ENCODE peak calls at places on chromosome 21, in five cellular contexts. Y is anterior cingulate cortex, F is head of caudate nucleus, Q is ovary, O is HTR-8/SVneo. B is an unnamed sample.

GRCh38 chr21:26138615-26139257 is 31.8 kb downstream of the APP start:
- DNase-seq in F (no peak), O (no peak), Q (no peak), Y (no peak), B (no peak)

GRCh38 chr21:44519346-44520325 is 20.4 kb downstream of the KRTAP10-1 start:
- DNase-seq in F (no peak), O (no peak), Q (no peak), Y (no peak), B (no peak)

GRCh38 chr21:35398366-35398982 is 349.4 kb upstream of the RUNX1 start:
- DNase-seq in Q (no peak), Y (no peak), F (no peak), O (no peak), B (no peak)

GRCh38 chr21:20882462-20883415 is 115.5 kb upstream of the NCAM2 start:
- DNase-seq in Q (no peak), O (peak; percentile 1), F (peak; percentile 27), Y (no peak), B (peak; percentile 75)

GRCh38 chr21:42002421-42002958 is 7.7 kb downstream of the ZBTB21 start:
- DNase-seq in Q (no peak), O (peak; percentile 53), F (peak; percentile 49), Y (no peak), B (no peak)

GRCh38 chr21:46622226-46622625 is 13.2 kb upstream of the PRMT2 start:
- DNase-seq in Q (peak; percentile 52), Y (peak; percentile 91), O (no peak), F (peak; percentile 70), B (peak; percentile 89)

GRCh38 chr21:35198004-35198403 is 148.9 kb upstream of the RUNX1 start:
- DNase-seq in Y (no peak), O (peak; percentile 50), F (no peak), Q (no peak), B (no peak)

GRCh38 chr21:42939581-42940413 is 14.4 kb upstream of the ERVH48-1 start:
- DNase-seq in O (peak; percentile 84), Q (peak; percentile 86), Y (peak; percentile 87), F (no peak), B (peak; percentile 56)

GRCh38 chr21:36297938-36298572 is 21.9 kb upstream of the MORC3 start:
- DNase-seq in F (no peak), Y (no peak), Q (no peak), O (no peak), B (no peak)

GRCh38 chr21:31117046-31117916 is 79.0 kb upstream of the KRTAP19-8 start:
- DNase-seq in F (no peak), O (peak; percentile 69), Q (no peak), Y (peak; percentile 57), B (no peak)

GRCh38 chr21:34801519-34802132 is 132.8 kb downstream of the CLIC6 start:
- DNase-seq in Y (no peak), Q (no peak), O (peak; percentile 28), F (no peak), B (no peak)

GRCh38 chr21:42285569-42286245 is 29.5 kb downstream of the TFF3 start:
- DNase-seq in Q (no peak), Y (no peak), F (no peak), O (no peak), B (no peak)

GRCh38 chr21:41625428-41625827 is 117.5 kb upstream of the TMPRSS2 start:
- DNase-seq in Q (no peak), Y (no peak), F (no peak), O (no peak), B (no peak)

GRCh38 chr21:37198989-37199924 is 67.9 kb downstream of the VPS26C start:
- DNase-seq in F (no peak), O (peak; percentile 52), Y (no peak), Q (no peak), B (no peak)

GRCh38 chr21:36973986-36974850 is 7.7 kb upstream of the HLCS start:
- DNase-seq in Q (no peak), O (no peak), Y (no peak), F (no peak), B (no peak)

GRCh38 chr21:44593598-44594405 is 1.5 kb upstream of the KRTAP10-6 start:
- DNase-seq in Q (no peak), F (no peak), O (no peak), Y (no peak), B (no peak)

GRCh38 chr21:39313042-39313456 is 383 bp downstream of the BRWD1 start:
- DNase-seq in Y (no peak), Q (peak; percentile 57), O (no peak), F (peak; percentile 24), B (peak; percentile 31)

GRCh38 chr21:36640260-36641244 is 58.4 kb upstream of the SIM2 start:
- DNase-seq in Q (no peak), O (no peak), F (no peak), Y (no peak), B (no peak)

GRCh38 chr21:34669149-34669879 is 520 bp downstream of the CLIC6 start:
- DNase-seq in F (no peak), Q (no peak), O (no peak), Y (no peak), B (no peak)

GRCh38 chr21:43884012-43884860 is 19.2 kb downstream of the AGPAT3 start:
- DNase-seq in Y (no peak), O (no peak), Q (no peak), F (no peak), B (no peak)

GRCh38 chr21:35861656-35862055 is 198.7 kb downstream of the SETD4 start:
- DNase-seq in O (no peak), Y (no peak), Q (no peak), F (no peak), B (no peak)

GRCh38 chr21:31557421-31557955 is 102.0 kb upstream of the SOD1 start:
- DNase-seq in Y (no peak), F (peak; percentile 9), Q (no peak), O (no peak), B (peak; percentile 74)

GRCh38 chr21:34886554-34887385 is 162.3 kb downstream of the RUNX1 start:
- DNase-seq in Q (peak; percentile 34), F (no peak), Y (no peak), O (no peak), B (no peak)

GRCh38 chr21:27555996-27556395 is 589.1 kb upstream of the ADAMTS5 start:
- DNase-seq in Y (no peak), O (no peak), F (no peak), Q (no peak), B (no peak)

GRCh38 chr21:39315603-39316002 is 2.2 kb upstream of the BRWD1 start:
- DNase-seq in Y (no peak), O (no peak), F (no peak), Q (no peak), B (no peak)

GRCh38 chr21:41564871-41565281 is 56.9 kb upstream of the TMPRSS2 start:
- DNase-seq in Y (no peak), O (no peak), F (no peak), Q (no peak), B (no peak)

GRCh38 chr21:26388731-26389231 is 184.3 kb downstream of the CYYR1 start:
- DNase-seq in Y (no peak), O (peak; percentile 30), F (no peak), Q (no peak), B (no peak)

GRCh38 chr21:16851054-16851453 is 661.8 kb upstream of the CXADR start:
- DNase-seq in Q (no peak), O (no peak), F (no peak), Y (no peak), B (no peak)

GRCh38 chr21:27058673-27059365 is 91.9 kb upstream of the ADAMTS5 start:
- DNase-seq in F (no peak), Y (no peak), Q (no peak), O (no peak), B (no peak)

GRCh38 chr21:43921979-43922945 is 57.2 kb downstream of the AGPAT3 start:
- DNase-seq in Y (no peak), O (no peak), Q (no peak), F (peak; percentile 72), B (no peak)

GRCh38 chr21:23968722-23969647 is 1638.3 kb downstream of the MRPL39 start:
- DNase-seq in Q (no peak), O (peak; percentile 41), F (no peak), Y (no peak), B (no peak)

GRCh38 chr21:42466700-42467612 is 29.1 kb downstream of the RSPH1 start:
- DNase-seq in F (no peak), Q (no peak), Y (peak; percentile 10), O (peak; percentile 29), B (no peak)

GRCh38 chr21:42311816-42312625 is 3.2 kb downstream of the TFF3 start:
- DNase-seq in Q (no peak), O (no peak), Y (no peak), F (no peak), B (no peak)

GRCh38 chr21:32427958-32428623 is 15.6 kb downstream of the EVA1C start:
- DNase-seq in Y (no peak), F (no peak), O (no peak), Q (no peak), B (no peak)

GRCh38 chr21:41973427-41973831 is 19.6 kb upstream of the C2CD2 start:
- DNase-seq in O (no peak), F (no peak), Y (no peak), Q (no peak), B (no peak)

GRCh38 chr21:44750675-44751025 is 39.3 kb upstream of the TSPEAR start:
- DNase-seq in Q (no peak), O (no peak), Y (no peak), F (no peak), B (no peak)

GRCh38 chr21:15060776-15061175 is 4.0 kb downstream of the NRIP1 start:
- DNase-seq in Y (no peak), F (no peak), Q (no peak), O (no peak), B (no peak)

GRCh38 chr21:45256912-45257672 is 30.6 kb downstream of the POFUT2 start:
- DNase-seq in O (no peak), Y (no peak), Q (peak; percentile 15), F (no peak), B (no peak)

B was measured in posterior cingulate gyrus.